ENCODE peak calls at places on chromosomes 1 and 21, in five cellular contexts. One of them, this sample, is unnamed.

GRCh38 chr1:29690156-29690555 is 453.8 kb downstream of the PTPRU start:
- DNase-seq in AG09309: no peak
- DNase-seq in dorsolateral prefrontal cortex: peak
- DNase-seq in stomach: no peak
- DNase-seq in BE2C: no peak
- DNase-seq in this sample: no peak

GRCh38 chr1:93629101-93630059 is 52.3 kb downstream of the BCAR3 start:
- DNase-seq in AG09309: no peak
- DNase-seq in dorsolateral prefrontal cortex: no peak
- DNase-seq in stomach: no peak
- DNase-seq in BE2C: peak
- DNase-seq in this sample: no peak

GRCh38 chr1:25140073-25140797 is 92.1 kb downstream of the SYF2 start:
- DNase-seq in AG09309: no peak
- DNase-seq in dorsolateral prefrontal cortex: no peak
- DNase-seq in stomach: no peak
- DNase-seq in BE2C: no peak
- DNase-seq in this sample: no peak

GRCh38 chr1:241749041-241749798 is 97.1 kb downstream of the WDR64 start:
- DNase-seq in AG09309: peak
- DNase-seq in dorsolateral prefrontal cortex: no peak
- DNase-seq in stomach: no peak
- DNase-seq in BE2C: no peak
- DNase-seq in this sample: no peak

GRCh38 chr21:39562791-39563770 is 49.7 kb upstream of the B3GALT5 start:
- DNase-seq in AG09309: no peak
- DNase-seq in dorsolateral prefrontal cortex: no peak
- DNase-seq in stomach: no peak
- DNase-seq in BE2C: no peak
- DNase-seq in this sample: no peak

GRCh38 chr1:15959847-15960446 is 16.0 kb downstream of the ZBTB17 start:
- DNase-seq in AG09309: no peak
- DNase-seq in dorsolateral prefrontal cortex: no peak
- DNase-seq in stomach: no peak
- DNase-seq in BE2C: no peak
- DNase-seq in this sample: no peak

GRCh38 chr1:229231754-229232119 is 39.2 kb upstream of the RAB4A start:
- DNase-seq in AG09309: no peak
- DNase-seq in dorsolateral prefrontal cortex: no peak
- DNase-seq in stomach: no peak
- DNase-seq in BE2C: no peak
- DNase-seq in this sample: no peak

GRCh38 chr1:2973661-2974593 is 47.3 kb upstream of the ACTRT2 start:
- DNase-seq in AG09309: no peak
- DNase-seq in dorsolateral prefrontal cortex: peak
- DNase-seq in stomach: peak
- DNase-seq in BE2C: no peak
- DNase-seq in this sample: no peak

DNA sequence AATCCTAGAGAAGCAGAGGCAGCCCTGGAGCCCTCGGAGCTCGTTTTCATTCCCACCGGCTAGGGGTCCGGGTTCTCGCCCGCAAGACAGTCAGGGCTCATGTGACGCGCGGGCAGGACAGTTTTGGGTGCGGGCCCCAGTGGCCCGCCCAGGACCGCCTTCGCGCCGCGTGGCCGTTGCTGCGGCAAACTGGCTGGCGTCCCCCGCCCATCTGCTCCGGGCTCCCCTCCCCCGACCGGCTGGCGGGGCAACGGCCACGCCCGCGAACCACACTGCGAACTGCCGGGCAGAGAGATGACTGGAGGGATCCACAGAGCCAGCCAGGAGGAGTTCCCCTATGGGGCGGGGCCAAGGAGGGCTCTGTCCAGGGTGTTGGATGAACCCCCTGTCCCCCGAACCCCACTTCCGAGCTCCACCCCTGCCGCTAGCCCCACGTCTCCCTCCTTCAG is 899 bp upstream of the HES2 start:
- DNase-seq in AG09309: no peak
- DNase-seq in dorsolateral prefrontal cortex: no peak
- DNase-seq in stomach: no peak
- DNase-seq in BE2C: no peak
- DNase-seq in this sample: no peak
- H3K4me3 ChIP-seq in AG09309: no peak
- H3K4me3 ChIP-seq in dorsolateral prefrontal cortex: no peak
- H3K4me3 ChIP-seq in stomach: no peak
- H3K4me3 ChIP-seq in BE2C: no peak
- H3K4me3 ChIP-seq in this sample: no peak

GRCh38 chr1:192488058-192488457 is 87.5 kb upstream of the RGS1 start:
- DNase-seq in AG09309: no peak
- DNase-seq in dorsolateral prefrontal cortex: no peak
- DNase-seq in stomach: no peak
- DNase-seq in BE2C: no peak
- DNase-seq in this sample: no peak
- TF ChIP-seq CTCF in AG09309: peak
- TF ChIP-seq CTCF in dorsolateral prefrontal cortex: no peak
- TF ChIP-seq CTCF in stomach: no peak
- TF ChIP-seq CTCF in BE2C: peak
- TF ChIP-seq CTCF in this sample: peak

GRCh38 chr1:55211909-55212308 is 3.3 kb downstream of the USP24 start:
- DNase-seq in AG09309: no peak
- DNase-seq in dorsolateral prefrontal cortex: no peak
- DNase-seq in stomach: no peak
- DNase-seq in BE2C: no peak
- DNase-seq in this sample: no peak

GRCh38 chr1:55209247-55209646 is 5.9 kb downstream of the USP24 start:
- DNase-seq in AG09309: no peak
- DNase-seq in dorsolateral prefrontal cortex: no peak
- DNase-seq in stomach: no peak
- DNase-seq in BE2C: no peak
- DNase-seq in this sample: no peak

GRCh38 chr1:55212349-55213028 is 2.7 kb downstream of the USP24 start:
- DNase-seq in AG09309: no peak
- DNase-seq in dorsolateral prefrontal cortex: no peak
- DNase-seq in stomach: no peak
- DNase-seq in BE2C: no peak
- DNase-seq in this sample: no peak

GRCh38 chr1:55211456-55211855 is 3.7 kb downstream of the USP24 start:
- DNase-seq in AG09309: no peak
- DNase-seq in dorsolateral prefrontal cortex: no peak
- DNase-seq in stomach: no peak
- DNase-seq in BE2C: no peak
- DNase-seq in this sample: no peak

DNA sequence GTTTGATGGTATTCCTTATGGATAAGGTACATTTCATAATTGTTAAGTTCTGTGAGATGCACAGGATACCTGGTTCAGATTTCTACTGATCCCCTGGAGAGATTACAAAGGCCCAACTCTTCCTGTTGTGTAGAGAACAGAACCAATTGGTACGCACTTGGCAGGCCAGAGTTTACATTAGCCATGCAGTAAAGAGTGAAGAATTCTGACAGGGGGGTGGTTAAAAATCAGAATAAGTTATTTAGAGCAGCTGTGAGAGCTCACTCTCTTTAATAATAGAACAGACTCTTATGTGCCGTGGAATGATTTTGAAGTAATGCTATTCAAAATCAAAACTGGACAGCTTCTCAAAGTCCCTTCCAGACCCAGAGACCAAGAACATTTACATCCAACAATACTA is 4.2 kb downstream of the USP24 start:
- DNase-seq in AG09309: no peak
- DNase-seq in dorsolateral prefrontal cortex: no peak
- DNase-seq in stomach: no peak
- DNase-seq in BE2C: no peak
- DNase-seq in this sample: no peak
- H3K4me3 ChIP-seq in AG09309: no peak
- H3K4me3 ChIP-seq in dorsolateral prefrontal cortex: peak
- H3K4me3 ChIP-seq in stomach: no peak
- H3K4me3 ChIP-seq in BE2C: no peak
- H3K4me3 ChIP-seq in this sample: peak

DNA sequence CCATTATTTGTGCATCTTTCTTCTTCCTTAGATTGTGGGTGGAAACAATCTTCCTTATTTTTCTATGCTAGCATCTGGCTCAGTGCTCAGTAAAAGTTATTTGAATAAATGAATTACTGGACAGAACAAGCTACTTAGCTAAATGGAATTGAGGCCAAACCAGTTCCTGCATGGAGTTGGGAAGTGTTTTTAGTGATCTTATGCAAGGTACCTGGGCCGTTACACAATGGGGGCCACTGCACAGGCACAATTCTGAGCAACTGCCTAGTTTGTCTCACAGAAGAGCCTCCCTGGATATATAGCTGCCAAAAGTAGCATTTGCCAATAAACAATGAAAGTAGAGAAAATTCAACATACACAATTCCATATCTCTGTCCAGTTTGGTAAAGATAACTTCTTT is 27.0 kb upstream of the SERBP1 start:
- DNase-seq in AG09309: no peak
- DNase-seq in dorsolateral prefrontal cortex: no peak
- DNase-seq in stomach: no peak
- DNase-seq in BE2C: no peak
- DNase-seq in this sample: no peak
- TF ChIP-seq CTCF in AG09309: no peak
- TF ChIP-seq CTCF in dorsolateral prefrontal cortex: no peak
- TF ChIP-seq CTCF in stomach: no peak
- TF ChIP-seq CTCF in BE2C: no peak
- TF ChIP-seq CTCF in this sample: no peak

GRCh38 chr1:204637985-204638356 is 47.6 kb downstream of the LRRN2 start:
- DNase-seq in AG09309: no peak
- DNase-seq in dorsolateral prefrontal cortex: no peak
- DNase-seq in stomach: no peak
- DNase-seq in BE2C: peak
- DNase-seq in this sample: no peak
- H3K4me3 ChIP-seq in AG09309: no peak
- H3K4me3 ChIP-seq in dorsolateral prefrontal cortex: no peak
- H3K4me3 ChIP-seq in stomach: no peak
- H3K4me3 ChIP-seq in BE2C: peak
- H3K4me3 ChIP-seq in this sample: no peak

GRCh38 chr21:18164933-18165332 is 79.7 kb upstream of the CHODL start:
- DNase-seq in AG09309: no peak
- DNase-seq in dorsolateral prefrontal cortex: no peak
- DNase-seq in stomach: no peak
- DNase-seq in BE2C: no peak
- DNase-seq in this sample: no peak
- TF ChIP-seq CTCF in AG09309: no peak
- TF ChIP-seq CTCF in dorsolateral prefrontal cortex: no peak
- TF ChIP-seq CTCF in stomach: no peak
- TF ChIP-seq CTCF in BE2C: peak
- TF ChIP-seq CTCF in this sample: no peak